ENCODE peak calls at places on chromosomes 12 and 14, in seven cellular contexts. One of them, this sample, is unnamed.

GRCh38 chr14:100780646-100781355 is 45.1 kb upstream of the MEG3 start:
- DNase-seq in transverse colon: peak; percentile 2
- DNase-seq in suprapubic skin: no peak
- DNase-seq in sigmoid colon: peak; percentile 27
- DNase-seq in HCT116: no peak
- DNase-seq in upper lobe of left lung: peak; percentile 10
- DNase-seq in stomach: peak; percentile 1
- DNase-seq in this sample: peak; percentile 59

GRCh38 chr12:87382959-87383591 is 646.1 kb downstream of the C12orf50 start:
- DNase-seq in transverse colon: peak; percentile 16
- DNase-seq in suprapubic skin: no peak
- DNase-seq in sigmoid colon: no peak
- DNase-seq in HCT116: no peak
- DNase-seq in upper lobe of left lung: no peak
- DNase-seq in stomach: no peak
- DNase-seq in this sample: no peak

GRCh38 chr12:120015313-120015712 is 26.3 kb downstream of the BICDL1 start:
- DNase-seq in transverse colon: no peak
- DNase-seq in suprapubic skin: no peak
- DNase-seq in sigmoid colon: no peak
- DNase-seq in HCT116: no peak
- DNase-seq in upper lobe of left lung: no peak
- DNase-seq in stomach: no peak
- DNase-seq in this sample: no peak

GRCh38 chr12:121801601-121802484 is 2.0 kb upstream of the SETD1B start:
- DNase-seq in transverse colon: no peak
- DNase-seq in suprapubic skin: no peak
- DNase-seq in sigmoid colon: no peak
- DNase-seq in HCT116: no peak
- DNase-seq in upper lobe of left lung: no peak
- DNase-seq in stomach: no peak
- DNase-seq in this sample: peak; percentile 72

GRCh38 chr14:43539210-43539609 is 967.9 kb downstream of the FSCB start:
- DNase-seq in transverse colon: no peak
- DNase-seq in suprapubic skin: no peak
- DNase-seq in sigmoid colon: no peak
- DNase-seq in HCT116: peak; percentile 1
- DNase-seq in upper lobe of left lung: no peak
- DNase-seq in stomach: no peak
- DNase-seq in this sample: no peak

GRCh38 chr12:93767524-93767863 is 90.3 kb downstream of the CRADD start:
- DNase-seq in transverse colon: no peak
- DNase-seq in suprapubic skin: no peak
- DNase-seq in sigmoid colon: no peak
- DNase-seq in HCT116: no peak
- DNase-seq in upper lobe of left lung: no peak
- DNase-seq in stomach: no peak
- DNase-seq in this sample: no peak

GRCh38 chr12:75977952-75978671 is 53.5 kb downstream of the PHLDA1 start:
- DNase-seq in transverse colon: peak; percentile 75
- DNase-seq in suprapubic skin: peak; percentile 70
- DNase-seq in sigmoid colon: peak; percentile 75
- DNase-seq in HCT116: peak; percentile 94
- DNase-seq in upper lobe of left lung: peak; percentile 78
- DNase-seq in stomach: peak; percentile 56
- DNase-seq in this sample: no peak

GRCh38 chr14:63164108-63164683 is 40.0 kb upstream of the RHOJ start:
- DNase-seq in transverse colon: no peak
- DNase-seq in suprapubic skin: no peak
- DNase-seq in sigmoid colon: no peak
- DNase-seq in HCT116: no peak
- DNase-seq in upper lobe of left lung: no peak
- DNase-seq in stomach: no peak
- DNase-seq in this sample: no peak

GRCh38 chr14:23119362-23120327 is 590 bp upstream of the CEBPE start:
- DNase-seq in transverse colon: no peak
- DNase-seq in suprapubic skin: no peak
- DNase-seq in sigmoid colon: peak; percentile 55
- DNase-seq in HCT116: no peak
- DNase-seq in upper lobe of left lung: no peak
- DNase-seq in stomach: no peak
- DNase-seq in this sample: peak; percentile 85

GRCh38 chr14:37443461-37443860 is 151.6 kb downstream of the FOXA1 start:
- DNase-seq in transverse colon: no peak
- DNase-seq in suprapubic skin: no peak
- DNase-seq in sigmoid colon: no peak
- DNase-seq in HCT116: no peak
- DNase-seq in upper lobe of left lung: no peak
- DNase-seq in stomach: no peak
- DNase-seq in this sample: no peak

GRCh38 chr14:50791201-50791600 is 39.8 kb downstream of the NIN start:
- DNase-seq in transverse colon: no peak
- DNase-seq in suprapubic skin: no peak
- DNase-seq in sigmoid colon: no peak
- DNase-seq in HCT116: no peak
- DNase-seq in upper lobe of left lung: no peak
- DNase-seq in stomach: no peak
- DNase-seq in this sample: no peak

GRCh38 chr14:104292084-104292970 is 153.9 kb downstream of the KIF26A start:
- DNase-seq in transverse colon: peak; percentile 5
- DNase-seq in suprapubic skin: peak; percentile 31
- DNase-seq in sigmoid colon: peak; percentile 53
- DNase-seq in HCT116: no peak
- DNase-seq in upper lobe of left lung: no peak
- DNase-seq in stomach: no peak
- DNase-seq in this sample: no peak

GRCh38 chr12:46438719-46439319 is 66.2 kb upstream of the SLC38A2 start:
- DNase-seq in transverse colon: no peak
- DNase-seq in suprapubic skin: no peak
- DNase-seq in sigmoid colon: no peak
- DNase-seq in HCT116: no peak
- DNase-seq in upper lobe of left lung: no peak
- DNase-seq in stomach: no peak
- DNase-seq in this sample: no peak

GRCh38 chr12:11825278-11825677 is 175.8 kb downstream of the ETV6 start:
- DNase-seq in transverse colon: no peak
- DNase-seq in suprapubic skin: no peak
- DNase-seq in sigmoid colon: no peak
- DNase-seq in HCT116: no peak
- DNase-seq in upper lobe of left lung: no peak
- DNase-seq in stomach: no peak
- DNase-seq in this sample: no peak

GRCh38 chr14:65156568-65157366 is 54.5 kb upstream of the MAX start:
- DNase-seq in transverse colon: peak; percentile 19
- DNase-seq in suprapubic skin: no peak
- DNase-seq in sigmoid colon: no peak
- DNase-seq in HCT116: no peak
- DNase-seq in upper lobe of left lung: peak; percentile 54
- DNase-seq in stomach: no peak
- DNase-seq in this sample: peak; percentile 84

GRCh38 chr12:59632408-59632807 is 36.6 kb downstream of the SLC16A7 start:
- DNase-seq in transverse colon: no peak
- DNase-seq in suprapubic skin: no peak
- DNase-seq in sigmoid colon: no peak
- DNase-seq in HCT116: no peak
- DNase-seq in upper lobe of left lung: no peak
- DNase-seq in stomach: no peak
- DNase-seq in this sample: no peak

GRCh38 chr12:95763809-95764253 is 26.7 kb downstream of the NTN4 start:
- DNase-seq in transverse colon: no peak
- DNase-seq in suprapubic skin: no peak
- DNase-seq in sigmoid colon: no peak
- DNase-seq in HCT116: peak; percentile 52
- DNase-seq in upper lobe of left lung: peak; percentile 42
- DNase-seq in stomach: no peak
- DNase-seq in this sample: no peak

GRCh38 chr14:39426605-39427004 is 5.6 kb downstream of the FBXO33 start:
- DNase-seq in transverse colon: no peak
- DNase-seq in suprapubic skin: no peak
- DNase-seq in sigmoid colon: no peak
- DNase-seq in HCT116: no peak
- DNase-seq in upper lobe of left lung: no peak
- DNase-seq in stomach: no peak
- DNase-seq in this sample: no peak

GRCh38 chr14:31880935-31881334 is 196.2 kb upstream of the ARHGAP5 start:
- DNase-seq in transverse colon: peak; percentile 13
- DNase-seq in suprapubic skin: no peak
- DNase-seq in sigmoid colon: no peak
- DNase-seq in HCT116: peak; percentile 12
- DNase-seq in upper lobe of left lung: no peak
- DNase-seq in stomach: no peak
- DNase-seq in this sample: no peak
- H3K27ac ChIP-seq in transverse colon: no peak overlapping the region
- H3K27ac ChIP-seq in suprapubic skin: no peak overlapping the region
- H3K27ac ChIP-seq in sigmoid colon: no peak overlapping the region
- H3K27ac ChIP-seq in HCT116: no peak overlapping the region
- H3K27ac ChIP-seq in upper lobe of left lung: no peak overlapping the region
- H3K27ac ChIP-seq in stomach: no peak overlapping the region
- H3K27ac ChIP-seq in this sample: no peak overlapping the region

GRCh38 chr12:124913474-124914391 is 717 bp downstream of the UBC start:
- DNase-seq in transverse colon: peak; percentile 94
- DNase-seq in suprapubic skin: peak; percentile 92
- DNase-seq in sigmoid colon: peak; percentile 94
- DNase-seq in HCT116: no peak
- DNase-seq in upper lobe of left lung: peak; percentile 95
- DNase-seq in stomach: peak; percentile 91
- DNase-seq in this sample: peak; percentile 98

GRCh38 chr12:124906606-124907261 is 7.7 kb downstream of the UBC start:
- DNase-seq in transverse colon: peak; percentile 95
- DNase-seq in suprapubic skin: peak; percentile 94
- DNase-seq in sigmoid colon: peak; percentile 95
- DNase-seq in HCT116: peak; percentile 94
- DNase-seq in upper lobe of left lung: peak; percentile 92
- DNase-seq in stomach: peak; percentile 94
- DNase-seq in this sample: peak; percentile 85

GRCh38 chr12:124914392-124915248 is at the start of gene UBC:
- DNase-seq in transverse colon: peak; percentile 95
- DNase-seq in suprapubic skin: peak; percentile 96
- DNase-seq in sigmoid colon: peak; percentile 98
- DNase-seq in HCT116: peak; percentile 87
- DNase-seq in upper lobe of left lung: peak; percentile 84
- DNase-seq in stomach: peak; percentile 93
- DNase-seq in this sample: peak; percentile 97

GRCh38 chr12:124909831-124910560 is 4.5 kb downstream of the UBC start:
- DNase-seq in transverse colon: no peak
- DNase-seq in suprapubic skin: no peak
- DNase-seq in sigmoid colon: no peak
- DNase-seq in HCT116: no peak
- DNase-seq in upper lobe of left lung: no peak
- DNase-seq in stomach: no peak
- DNase-seq in this sample: no peak

DNA sequence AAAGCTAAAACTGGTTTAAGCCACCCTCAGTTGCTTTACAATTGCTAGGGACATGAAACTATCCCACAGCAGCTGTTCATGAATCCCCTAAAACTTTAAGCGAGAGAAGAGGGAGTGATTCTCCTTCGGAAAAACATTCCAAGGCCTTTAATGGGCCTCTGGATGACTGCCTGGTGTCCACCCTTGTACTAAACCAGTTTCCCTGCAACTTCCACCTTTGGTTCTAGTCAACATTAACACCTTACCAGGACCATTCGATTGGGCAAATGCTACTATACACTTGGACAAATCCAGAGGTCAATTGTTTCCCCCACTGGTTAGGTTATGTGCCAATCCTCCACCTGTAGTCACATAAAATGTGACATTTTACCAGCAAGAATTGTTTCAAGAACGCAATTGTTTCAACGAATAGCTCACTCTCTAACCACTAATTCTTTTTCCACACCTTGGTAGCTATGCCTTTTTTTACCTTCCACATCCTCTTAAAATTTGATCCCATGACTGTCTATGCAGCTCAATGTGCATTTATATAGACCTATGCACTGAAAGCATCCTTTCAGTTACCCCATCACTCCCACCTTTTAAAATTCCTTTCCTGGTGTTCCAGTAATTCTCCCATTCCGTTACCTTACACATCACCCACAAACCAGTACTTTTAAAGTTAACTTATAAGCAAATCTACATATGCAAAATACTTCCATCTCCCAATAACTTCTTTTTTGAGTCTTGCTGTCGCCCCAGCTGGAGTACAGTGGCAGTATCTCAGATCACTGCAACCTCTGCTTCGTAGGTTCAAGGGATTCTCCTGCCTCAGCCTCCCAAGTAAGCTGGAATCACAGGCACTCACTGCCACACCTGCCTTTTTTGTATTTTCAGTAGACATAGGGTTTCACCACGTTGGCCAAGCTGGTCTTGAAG is 3.6 kb downstream of the UBC start:
- DNase-seq in transverse colon: no peak
- DNase-seq in suprapubic skin: no peak
- DNase-seq in sigmoid colon: no peak
- DNase-seq in HCT116: no peak
- DNase-seq in upper lobe of left lung: no peak
- DNase-seq in stomach: no peak
- DNase-seq in this sample: no peak
- TF ChIP-seq POLR2A in transverse colon: peak; percentile 79
- TF ChIP-seq POLR2A in suprapubic skin: no peak
- TF ChIP-seq POLR2A in sigmoid colon: peak; percentile 39
- TF ChIP-seq POLR2A in HCT116: peak; percentile 54
- TF ChIP-seq POLR2A in upper lobe of left lung: peak; percentile 54
- TF ChIP-seq POLR2A in stomach: no peak
- TF ChIP-seq POLR2A in this sample: no peak

GRCh38 chr12:6072302-6072752 is 52.1 kb downstream of the VWF start:
- DNase-seq in transverse colon: no peak
- DNase-seq in suprapubic skin: no peak
- DNase-seq in sigmoid colon: no peak
- DNase-seq in HCT116: no peak
- DNase-seq in upper lobe of left lung: no peak
- DNase-seq in stomach: no peak
- DNase-seq in this sample: no peak
- TF ChIP-seq POLR2AphosphoS5 in transverse colon: no peak
- TF ChIP-seq POLR2AphosphoS5 in suprapubic skin: no peak
- TF ChIP-seq POLR2AphosphoS5 in sigmoid colon: no peak
- TF ChIP-seq POLR2AphosphoS5 in HCT116: no peak
- TF ChIP-seq POLR2AphosphoS5 in upper lobe of left lung: peak; percentile 83
- TF ChIP-seq POLR2AphosphoS5 in stomach: no peak
- TF ChIP-seq POLR2AphosphoS5 in this sample: peak; percentile 58

DNA sequence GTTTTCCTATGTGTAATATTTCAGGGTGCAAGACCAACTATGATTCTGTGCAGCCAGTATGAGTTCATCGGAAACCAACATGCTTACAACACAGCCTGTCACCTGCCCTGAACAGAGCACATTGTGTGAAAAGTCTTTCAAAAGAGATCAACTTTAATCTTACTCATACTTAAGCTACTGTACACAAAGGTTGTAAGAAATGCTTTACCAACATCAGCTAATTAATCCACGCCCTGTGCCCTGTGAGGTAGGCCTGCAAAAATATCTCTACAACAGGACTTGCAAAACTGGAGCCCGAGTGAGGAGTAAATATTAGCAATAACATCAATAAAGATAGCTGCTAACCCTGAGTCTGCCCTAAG is 15.1 kb downstream of the APPL2 start:
- DNase-seq in transverse colon: no peak
- DNase-seq in suprapubic skin: no peak
- DNase-seq in sigmoid colon: no peak
- DNase-seq in HCT116: no peak
- DNase-seq in upper lobe of left lung: peak; percentile 21
- DNase-seq in stomach: peak; percentile 55
- DNase-seq in this sample: no peak
- H3K27ac ChIP-seq in transverse colon: peak overlapping the region; percentile 30
- H3K27ac ChIP-seq in suprapubic skin: peak overlapping the region; percentile 67
- H3K27ac ChIP-seq in sigmoid colon: no peak overlapping the region
- H3K27ac ChIP-seq in HCT116: no peak overlapping the region
- H3K27ac ChIP-seq in upper lobe of left lung: peak overlapping the region; percentile 60
- H3K27ac ChIP-seq in stomach: peak overlapping the region; percentile 59
- H3K27ac ChIP-seq in this sample: peak overlapping the region; percentile 68

GRCh38 chr12:79690606-79691298 is at the start of gene PAWR:
- DNase-seq in transverse colon: peak; percentile 86
- DNase-seq in suprapubic skin: peak; percentile 70
- DNase-seq in sigmoid colon: peak; percentile 71
- DNase-seq in HCT116: peak; percentile 70
- DNase-seq in upper lobe of left lung: peak; percentile 80
- DNase-seq in stomach: peak; percentile 83
- DNase-seq in this sample: peak; percentile 92
- TF ChIP-seq POLR2A in transverse colon: peak; percentile 76
- TF ChIP-seq POLR2A in suprapubic skin: no peak
- TF ChIP-seq POLR2A in sigmoid colon: no peak
- TF ChIP-seq POLR2A in HCT116: peak; percentile 50
- TF ChIP-seq POLR2A in upper lobe of left lung: peak; percentile 72
- TF ChIP-seq POLR2A in stomach: no peak
- TF ChIP-seq POLR2A in this sample: no peak